ENCODE peak calls at places on chromosomes 13 and 19, in eight cellular contexts. O is IMR-90, J is WERI-Rb-1, N is PC-3, M is cardiac muscle cell, A is psoas muscle, H is Caco-2, C is adipocyte. Q is an unnamed sample.

GRCh38 chr19:38736413-38737280 is 7.6 kb downstream of the CAPN12 start:
- DNase-seq in O (no peak), J (peak; percentile 88), N (peak; percentile 65), M (peak; percentile 48), A (peak; percentile 69), H (peak; percentile 91), C (no peak), Q (peak; percentile 52)

GRCh38 chr13:92806215-92806614 is 420.4 kb upstream of the GPC6 start:
- DNase-seq in O (no peak), J (no peak), N (peak; percentile 6), M (peak; percentile 31), A (no peak), H (no peak), C (peak; percentile 53), Q (peak; percentile 17)

GRCh38 chr19:5112175-5112574 is 143.3 kb downstream of the KDM4B start:
- DNase-seq in O (no peak), J (no peak), N (no peak), M (no peak), A (no peak), H (no peak), C (no peak), Q (no peak)

GRCh38 chr13:75850915-75851314 is 214.8 kb downstream of the LMO7 start:
- DNase-seq in O (no peak), J (no peak), N (no peak), M (no peak), A (no peak), H (no peak), C (no peak), Q (no peak)

GRCh38 chr13:114099191-114099590 is 33.2 kb downstream of the RASA3 start:
- DNase-seq in O (peak; percentile 93), J (peak; percentile 88), N (peak; percentile 73), M (peak; percentile 87), A (peak; percentile 94), H (no peak), C (peak; percentile 96), Q (no peak)

GRCh38 chr13:30645629-30646028 is 27.9 kb downstream of the USPL1 start:
- DNase-seq in O (no peak), J (no peak), N (no peak), M (no peak), A (no peak), H (no peak), C (no peak), Q (no peak)

GRCh38 chr19:33622809-33623511 is 1.2 kb downstream of the CHST8 start:
- DNase-seq in O (no peak), J (peak; percentile 65), N (no peak), M (no peak), A (no peak), H (no peak), C (no peak), Q (no peak)

GRCh38 chr13:19681517-19681916 is 48.1 kb downstream of the MPHOSPH8 start:
- DNase-seq in O (peak; percentile 35), J (no peak), N (no peak), M (no peak), A (no peak), H (no peak), C (no peak), Q (no peak)

GRCh38 chr19:50414850-50415660 is 3.7 kb upstream of the SPIB start:
- DNase-seq in O (peak; percentile 54), J (peak; percentile 87), N (peak; percentile 24), M (peak; percentile 82), A (peak; percentile 87), H (peak; percentile 78), C (peak; percentile 68), Q (peak; percentile 28)

GRCh38 chr19:7242601-7243258 is 51.5 kb downstream of the INSR start:
- DNase-seq in O (peak; percentile 64), J (no peak), N (peak; percentile 33), M (peak; percentile 59), A (no peak), H (no peak), C (peak; percentile 76), Q (peak; percentile 5)

GRCh38 chr19:5293607-5294089 is 47.0 kb downstream of the PTPRS start:
- DNase-seq in O (peak; percentile 40), J (peak; percentile 84), N (peak; percentile 39), M (peak; percentile 49), A (peak; percentile 66), H (no peak), C (peak; percentile 85), Q (no peak)

GRCh38 chr13:49357694-49358093 is 86.2 kb downstream of the CAB39L start:
- DNase-seq in O (peak; percentile 79), J (no peak), N (peak; percentile 57), M (no peak), A (no peak), H (no peak), C (peak; percentile 56), Q (peak; percentile 20)

GRCh38 chr13:50809133-50810090 is 34.1 kb downstream of the DLEU7 start:
- DNase-seq in O (no peak), J (no peak), N (no peak), M (no peak), A (no peak), H (no peak), C (no peak), Q (no peak)

GRCh38 chr13:99086869-99087129 is 108.9 kb upstream of the DOCK9 start:
- DNase-seq in O (no peak), J (no peak), N (no peak), M (no peak), A (peak; percentile 68), H (no peak), C (no peak), Q (no peak)

GRCh38 chr13:113537205-113537604 is 46.7 kb upstream of the DCUN1D2 start:
- DNase-seq in O (no peak), J (peak; percentile 6), N (no peak), M (no peak), A (no peak), H (no peak), C (no peak), Q (no peak)

GRCh38 chr13:59458908-59459579 is 704.7 kb downstream of the DIAPH3 start:
- DNase-seq in O (peak; percentile 85), J (no peak), N (peak; percentile 76), M (peak; percentile 92), A (no peak), H (no peak), C (peak; percentile 79), Q (peak; percentile 50)

GRCh38 chr19:23790641-23791488 is 32.2 kb upstream of the ZNF681 start:
- DNase-seq in O (no peak), J (no peak), N (no peak), M (no peak), A (no peak), H (no peak), C (no peak), Q (no peak)

GRCh38 chr19:35090795-35091214 is 24.8 kb upstream of the FXYD3 start:
- DNase-seq in O (no peak), J (peak; percentile 27), N (no peak), M (no peak), A (no peak), H (no peak), C (no peak), Q (no peak)

GRCh38 chr19:37654525-37654832 is 786 bp downstream of the ZFP30 start:
- DNase-seq in O (peak; percentile 26), J (no peak), N (peak; percentile 19), M (peak; percentile 45), A (no peak), H (no peak), C (peak; percentile 61), Q (peak; percentile 17)

GRCh38 chr13:37168151-37168550 is 62.7 kb upstream of the CSNK1A1L start:
- DNase-seq in O (no peak), J (no peak), N (no peak), M (no peak), A (no peak), H (no peak), C (no peak), Q (no peak)

GRCh38 chr13:23628765-23629565 is 58.8 kb downstream of the TNFRSF19 start:
- DNase-seq in O (no peak), J (no peak), N (no peak), M (peak; percentile 80), A (no peak), H (no peak), C (peak; percentile 40), Q (no peak)
- H3K27me3 ChIP-seq in O (no peaks in the 10 kb centered on the region), J (no peaks in the 10 kb centered on the region), N (no peaks in the 10 kb centered on the region), M (no peaks in the 10 kb centered on the region), A (no peaks in the 10 kb centered on the region), H (no peaks in the 10 kb centered on the region), C (no peaks in the 10 kb centered on the region), Q (no peaks in the 10 kb centered on the region)

GRCh38 chr13:62387642-62388041 is 972.0 kb upstream of the PCDH20 start:
- DNase-seq in O (peak; percentile 36), J (no peak), N (peak; percentile 29), M (peak; percentile 2), A (no peak), H (no peak), C (peak; percentile 74), Q (no peak)
- H3K27me3 ChIP-seq in O (no peaks in the 10 kb centered on the region), J (no peaks in the 10 kb centered on the region), N (no peaks in the 10 kb centered on the region), M (no peaks in the 10 kb centered on the region), A (no peaks in the 10 kb centered on the region), H (no peaks in the 10 kb centered on the region), C (no peaks in the 10 kb centered on the region), Q (no peaks in the 10 kb centered on the region)

GRCh38 chr19:53333466-53334449 is at the start of gene ZNF845:
- DNase-seq in O (peak; percentile 89), J (peak; percentile 94), N (peak; percentile 96), M (peak; percentile 96), A (peak; percentile 95), H (peak; percentile 98), C (peak; percentile 97), Q (peak; percentile 84)

GRCh38 chr19:53333071-53333465 is 481 bp upstream of the ZNF845 start:
- DNase-seq in O (no peak), J (peak; percentile 44), N (no peak), M (no peak), A (peak; percentile 66), H (peak; percentile 56), C (peak; percentile 68), Q (no peak)

GRCh38 chr19:53332484-53332883 is 1.1 kb upstream of the ZNF845 start:
- DNase-seq in O (no peak), J (no peak), N (no peak), M (no peak), A (no peak), H (no peak), C (no peak), Q (no peak)

GRCh38 chr19:53328967-53329366 is 4.6 kb upstream of the ZNF845 start:
- DNase-seq in O (peak; percentile 4), J (no peak), N (no peak), M (peak; percentile 41), A (peak; percentile 83), H (no peak), C (peak; percentile 3), Q (no peak)
- H3K27me3 ChIP-seq in O (no peaks in the 10 kb centered on the region), J (peaks cover 13% of the 10 kb centered on the region), N (no peaks in the 10 kb centered on the region), M (no peaks in the 10 kb centered on the region), A (peaks cover 3% of the 10 kb centered on the region), H (no peaks in the 10 kb centered on the region), C (no peaks in the 10 kb centered on the region), Q (no peaks in the 10 kb centered on the region)

DNA sequence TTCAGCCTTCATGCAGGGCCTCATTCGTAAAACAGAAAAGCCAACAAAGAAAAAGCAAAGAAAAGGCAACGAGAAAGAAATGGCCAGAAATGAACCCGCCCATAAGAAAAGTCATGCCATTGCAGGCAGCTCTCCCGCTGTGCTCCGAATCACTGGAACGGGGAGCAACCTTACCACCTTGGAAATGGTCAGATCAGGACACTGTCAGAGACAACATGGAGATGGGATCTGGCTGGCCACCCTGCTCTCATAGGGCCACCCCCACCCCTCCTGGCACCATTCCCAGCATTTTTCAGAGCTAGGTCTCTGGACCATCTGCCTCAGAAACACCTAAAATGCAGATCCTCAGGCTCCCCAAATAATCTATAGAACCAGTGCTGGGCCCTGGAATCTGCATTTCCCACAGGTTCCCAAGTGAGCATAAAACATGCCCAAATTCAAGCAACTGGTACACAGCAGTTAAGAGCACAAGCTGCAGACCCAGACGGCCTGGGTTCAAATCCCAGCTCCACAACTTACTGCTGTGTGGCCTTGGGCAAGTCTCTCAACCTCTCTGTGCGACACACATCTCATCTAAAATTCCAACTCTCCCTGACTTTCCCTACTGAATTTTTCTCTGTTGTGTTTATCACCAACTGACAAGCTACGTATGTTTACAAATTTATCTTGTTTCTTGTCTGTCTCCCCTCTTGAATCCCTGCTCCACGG is 151.6 kb downstream of the IER2 start:
- DNase-seq in O (no peak), J (no peak), N (no peak), M (no peak), A (no peak), H (no peak), C (no peak), Q (no peak)
- H3K27me3 ChIP-seq in O (no peaks in the 10 kb centered on the region), J (peaks cover 70% of the 10 kb centered on the region), N (peaks cover 47% of the 10 kb centered on the region), M (no peaks in the 10 kb centered on the region), A (peaks cover 52% of the 10 kb centered on the region), H (no peaks in the 10 kb centered on the region), C (no peaks in the 10 kb centered on the region), Q (peaks cover 2% of the 10 kb centered on the region)

Q was measured in bronchial epithelial cell.